ENCODE peak calls at places on chromosomes 4 and X, in five cellular contexts. C, A, Y, V and W are unnamed samples.
A peak's percentile ranks its signal among the peaks of the same experiment; 100 is the strongest.

GRCh38 chr4:30610361-30610760 is 109.8 kb upstream of the PCDH7 start:
- DNase-seq in C (no peak), A (no peak), Y (no peak), V (no peak), W (no peak)

GRCh38 chr4:183407128-183407585 is 37.3 kb upstream of the CDKN2AIP start:
- DNase-seq in C (peak; percentile 86), A (peak; percentile 84), Y (peak; percentile 81), V (peak; percentile 82), W (peak; percentile 75)

GRCh38 chr4:149057594-149057993 is 615.4 kb upstream of the NR3C2 start:
- DNase-seq in C (no peak), A (no peak), Y (no peak), V (no peak), W (no peak)

GRCh38 chr4:176377705-176378302 is 58.0 kb downstream of the SPCS3 start:
- DNase-seq in C (no peak), A (no peak), Y (no peak), V (no peak), W (no peak)

GRCh38 chrX:41026326-41027136 is 58.7 kb upstream of the USP9X start:
- DNase-seq in C (no peak), A (no peak), Y (no peak), V (no peak), W (no peak)

GRCh38 chrX:16603822-16604221 is 46.1 kb upstream of the S100G start:
- DNase-seq in C (no peak), A (no peak), Y (no peak), V (no peak), W (no peak)

GRCh38 chr4:43776371-43776770 is 672.2 kb downstream of the KCTD8 start:
- DNase-seq in C (no peak), A (no peak), Y (no peak), V (no peak), W (no peak)

GRCh38 chrX:75642811-75643361 is 120.0 kb upstream of the ZDHHC15 start:
- DNase-seq in C (no peak), A (no peak), Y (no peak), V (no peak), W (no peak)

GRCh38 chrX:93585661-93586060 is 87.7 kb downstream of the NAP1L3 start:
- DNase-seq in C (no peak), A (no peak), Y (no peak), V (no peak), W (no peak)

GRCh38 chrX:3815896-3816664 is 102.6 kb upstream of the PRKX start:
- DNase-seq in C (peak; percentile 33), A (peak; percentile 67), Y (peak; percentile 73), V (peak; percentile 66), W (peak; percentile 4)

GRCh38 chr4:108359130-108359709 is 190.5 kb upstream of the LEF1 start:
- DNase-seq in C (no peak), A (no peak), Y (no peak), V (no peak), W (no peak)

GRCh38 chr4:55682295-55682694 is 46.2 kb upstream of the NMU start:
- DNase-seq in C (no peak), A (no peak), Y (no peak), V (no peak), W (no peak)

GRCh38 chr4:10007436-10007740 is 13.9 kb downstream of the SLC2A9 start:
- DNase-seq in C (no peak), A (no peak), Y (no peak), V (no peak), W (no peak)

GRCh38 chrX:143306991-143307965 is 210.0 kb downstream of the SPANXN3 start:
- DNase-seq in C (no peak), A (no peak), Y (no peak), V (peak; percentile 59), W (no peak)

GRCh38 chr4:80812145-80812544 is 218.4 kb upstream of the BMP3 start:
- DNase-seq in C (no peak), A (no peak), Y (no peak), V (no peak), W (no peak)

GRCh38 chr4:106316773-106317409 is 541 bp downstream of the AIMP1 start:
- DNase-seq in C (no peak), A (no peak), Y (no peak), V (no peak), W (no peak)

GRCh38 chr4:165967486-165967885 is 94.4 kb downstream of the TLL1 start:
- DNase-seq in C (no peak), A (no peak), Y (no peak), V (no peak), W (no peak)

GRCh38 chr4:134202557-134202956 is 968 bp upstream of the PABPC4L start:
- DNase-seq in C (no peak), A (no peak), Y (no peak), V (no peak), W (no peak)

GRCh38 chrX:132908891-132909290 is 49.5 kb downstream of the HS6ST2 start:
- DNase-seq in C (no peak), A (no peak), Y (no peak), V (no peak), W (no peak)

GRCh38 chr4:55125763-55126541 is 557 bp upstream of the KDR start:
- DNase-seq in C (no peak), A (peak; percentile 76), Y (no peak), V (no peak), W (no peak)

GRCh38 chr4:793941-794621 is 31.8 kb downstream of the CPLX1 start:
- DNase-seq in C (peak; percentile 22), A (no peak), Y (no peak), V (no peak), W (no peak)

GRCh38 chrX:124530803-124531202 is 184.4 kb downstream of the SH2D1A start:
- DNase-seq in C (no peak), A (no peak), Y (no peak), V (no peak), W (no peak)

GRCh38 chrX:44459501-44459900 is 83.2 kb downstream of the FUNDC1 start:
- DNase-seq in C (no peak), A (no peak), Y (no peak), V (no peak), W (no peak)

GRCh38 chrX:134294548-134294947 is 57.6 kb downstream of the CCDC160 start:
- DNase-seq in C (no peak), A (no peak), Y (no peak), V (no peak), W (no peak)

GRCh38 chrX:65610040-65610439 is 57.4 kb upstream of the MSN start:
- DNase-seq in C (no peak), A (no peak), Y (no peak), V (no peak), W (no peak)

GRCh38 chrX:703466-704210 is 73.0 kb downstream of the SHOX start:
- DNase-seq in C (no peak), A (no peak), Y (no peak), V (no peak), W (no peak)

GRCh38 chr4:128241425-128241913 is 46.1 kb downstream of the PGRMC2 start:
- DNase-seq in C (no peak), A (no peak), Y (no peak), V (no peak), W (peak; percentile 9)

GRCh38 chr4:57876934-57877554 is 766.9 kb upstream of the IGFBP7 start:
- DNase-seq in C (no peak), A (no peak), Y (no peak), V (no peak), W (no peak)

GRCh38 chr4:171929477-171929876 is 116.3 kb downstream of the GALNTL6 start:
- DNase-seq in C (no peak), A (no peak), Y (no peak), V (no peak), W (no peak)

GRCh38 chrX:30702736-30703135 is 49.5 kb downstream of the GK start:
- DNase-seq in C (no peak), A (no peak), Y (no peak), V (no peak), W (no peak)

GRCh38 chr4:5676763-5677162 is 31.6 kb downstream of the EVC2 start:
- DNase-seq in C (no peak), A (no peak), Y (no peak), V (no peak), W (no peak)

GRCh38 chr4:110130578-110131358 is 67.6 kb downstream of the ELOVL6 start:
- DNase-seq in C (no peak), A (no peak), Y (no peak), V (no peak), W (no peak)

GRCh38 chr4:174450051-174450450 is 72.2 kb downstream of the HPGD start:
- DNase-seq in C (no peak), A (no peak), Y (no peak), V (no peak), W (no peak)

GRCh38 chr4:31045151-31045550 is 325.0 kb downstream of the PCDH7 start:
- DNase-seq in C (no peak), A (no peak), Y (no peak), V (no peak), W (no peak)

GRCh38 chrX:128622296-128622695 is 570.1 kb upstream of the ACTRT1 start:
- DNase-seq in C (no peak), A (no peak), Y (no peak), V (no peak), W (no peak)

GRCh38 chrX:128619490-128619889 is 567.3 kb upstream of the ACTRT1 start:
- DNase-seq in C (no peak), A (no peak), Y (no peak), V (no peak), W (no peak)

DNA sequence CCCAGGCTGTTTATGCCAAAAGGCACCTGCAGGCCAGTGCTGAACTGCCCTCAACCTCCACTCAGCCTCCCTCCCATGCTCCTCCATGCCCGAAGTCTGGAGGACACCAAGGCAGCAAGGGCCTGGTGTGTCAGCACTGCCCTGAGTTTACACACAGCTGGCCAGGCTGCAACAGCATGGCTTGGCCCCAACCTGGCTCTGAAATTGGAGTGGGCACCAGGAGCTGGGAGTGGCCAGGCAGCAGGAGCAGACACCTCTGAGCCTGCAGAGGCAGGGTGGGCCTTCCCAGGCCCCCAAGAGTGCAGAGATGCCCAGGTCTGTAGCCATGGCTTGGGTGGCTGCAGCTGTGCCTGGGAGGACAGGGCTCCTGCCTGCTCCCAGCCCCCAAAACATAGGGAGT is 571.2 kb upstream of the ACTRT1 start:
- DNase-seq in C (no peak), A (no peak), Y (no peak), V (no peak), W (no peak)
- H3K27me3 ChIP-seq in C (peaks cover 4% of the 10 kb centered on the region), A (no peaks in the 10 kb centered on the region), Y (no peaks in the 10 kb centered on the region), V (no peaks in the 10 kb centered on the region), W (no peaks in the 10 kb centered on the region)

GRCh38 chr4:78325244-78326187 is 226.1 kb upstream of the ANXA3 start:
- DNase-seq in C (no peak), A (no peak), Y (no peak), V (no peak), W (no peak)
- H3K4me3 ChIP-seq in C (no peak overlapping the region), A (no peak overlapping the region), Y (no peak overlapping the region), V (no peak overlapping the region), W (no peak overlapping the region)

GRCh38 chr4:2396781-2397368 is 21.6 kb downstream of the ZFYVE28 start:
- DNase-seq in C (no peak), A (no peak), Y (no peak), V (no peak), W (no peak)
- TF ChIP-seq CTCF in C (no peak), A (no peak), Y (no peak), V (no peak), W (no peak)

DNA sequence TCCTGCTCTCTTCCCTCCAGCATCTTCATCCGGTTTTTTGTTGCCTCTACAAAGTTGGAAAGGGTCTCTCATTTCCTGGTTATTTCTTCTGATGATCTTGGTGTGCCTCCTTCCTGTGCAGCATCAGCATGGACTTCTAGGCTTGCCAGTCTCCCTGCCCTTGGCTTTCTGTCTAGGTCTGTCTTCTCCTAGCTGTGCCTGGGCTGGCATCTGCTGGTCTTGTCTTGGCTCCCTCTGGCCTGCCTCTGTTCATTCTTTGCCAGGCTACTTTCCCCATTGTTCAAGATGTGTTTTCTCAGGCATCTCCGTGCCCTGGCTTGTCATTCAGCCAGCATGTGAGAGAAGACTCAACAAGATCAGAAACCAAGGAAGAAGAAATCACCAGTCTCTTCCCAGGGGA is 9.7 kb downstream of the ZNF275 start:
- DNase-seq in C (no peak), A (no peak), Y (no peak), V (no peak), W (no peak)
- H3K27me3 ChIP-seq in C (no peaks in the 10 kb centered on the region), A (no peaks in the 10 kb centered on the region), Y (no peaks in the 10 kb centered on the region), V (no peaks in the 10 kb centered on the region), W (no peaks in the 10 kb centered on the region)